ENCODE peak calls at places on chromosomes 4 and X, in five cellular contexts. N is IMR-90, Q is H1, X is A549, T is K562. F is an unnamed sample.

GRCh38 chr4:54062392-54062791 is 2.0 kb downstream of the CHIC2 start:
- DNase-seq in N (no peak), X (no peak), Q (no peak), T (no peak), F (no peak)

GRCh38 chr4:39713691-39714090 is 15.8 kb downstream of the UBE2K start:
- DNase-seq in X (no peak), Q (no peak), T (no peak), N (peak), F (no peak)

GRCh38 chr4:85555210-85555609 is 80.3 kb downstream of the ARHGAP24 start:
- DNase-seq in T (no peak), Q (no peak), X (no peak), N (no peak), F (no peak)

GRCh38 chrX:43813319-43813718 is 68.9 kb downstream of the MAOB start:
- DNase-seq in N (no peak), Q (no peak), X (no peak), T (no peak), F (no peak)

GRCh38 chrX:66731398-66731797 is 92.5 kb upstream of the EDA2R start:
- DNase-seq in N (peak), X (peak), T (peak), Q (no peak), F (peak)

GRCh38 chr4:103375278-103375677 is 177.1 kb upstream of the CENPE start:
- DNase-seq in T (no peak), X (no peak), N (peak), Q (no peak), F (no peak)

GRCh38 chrX:42748067-42748850 is 29.7 kb downstream of the PPP1R2C start:
- DNase-seq in T (no peak), Q (no peak), X (no peak), N (peak), F (no peak)

GRCh38 chrX:10221651-10222050 is 64.9 kb downstream of the CLCN4 start:
- DNase-seq in T (no peak), N (no peak), Q (no peak), X (no peak), F (no peak)

GRCh38 chr4:156100651-156101050 is 147.0 kb upstream of the CTSO start:
- DNase-seq in T (no peak), X (no peak), Q (no peak), N (peak), F (no peak)

GRCh38 chrX:50483283-50483682 is 12.7 kb upstream of the DGKK start:
- DNase-seq in Q (no peak), N (no peak), T (no peak), X (no peak), F (no peak)

GRCh38 chr4:81314196-81314896 is 99.3 kb upstream of the PRKG2 start:
- DNase-seq in N (peak), Q (no peak), X (no peak), T (no peak), F (no peak)

GRCh38 chr4:6005175-6005574 is 13.1 kb downstream of the C4orf50 start:
- DNase-seq in T (no peak), N (no peak), Q (no peak), X (no peak), F (no peak)

GRCh38 chrX:133985164-133986007 is at the start of gene GPC3:
- DNase-seq in X (peak), N (peak), Q (peak), T (peak), F (peak)

GRCh38 chrX:47611926-47612325 is 7.7 kb downstream of the SYN1 start:
- DNase-seq in Q (no peak), N (no peak), T (no peak), X (no peak), F (no peak)

GRCh38 chr4:6469144-6469543 is 3.3 kb downstream of the PPP2R2C start:
- DNase-seq in X (no peak), T (no peak), Q (no peak), N (no peak), F (no peak)

GRCh38 chrX:65667503-65668355 is at the start of gene MSN:
- DNase-seq in T (peak), N (peak), X (peak), Q (no peak), F (no peak)

GRCh38 chr4:185421366-185422124 is 4.2 kb downstream of the UFSP2 start:
- DNase-seq in N (peak), X (no peak), Q (no peak), T (no peak), F (no peak)

GRCh38 chrX:153934473-153935325 is at the start of gene NAA10:
- DNase-seq in X (peak), Q (no peak), N (peak), T (peak), F (peak)

GRCh38 chrX:24396236-24396929 is 35.9 kb downstream of the SUPT20HL1 start:
- DNase-seq in Q (no peak), N (peak), X (no peak), T (no peak), F (no peak)

GRCh38 chrX:106684207-106684606 is 42.3 kb upstream of the RNF128 start:
- DNase-seq in X (no peak), T (no peak), N (no peak), Q (no peak), F (no peak)

GRCh38 chr4:118356731-118357130 is 3.9 kb upstream of the PRSS12 start:
- DNase-seq in X (no peak), N (peak), T (no peak), Q (no peak), F (no peak)

GRCh38 chrX:81263067-81263466 is 61.2 kb downstream of the SH3BGRL start:
- DNase-seq in Q (no peak), X (no peak), T (no peak), N (no peak), F (no peak)

GRCh38 chrX:47797084-47797483 is 39.6 kb upstream of the ZNF81 start:
- DNase-seq in X (no peak), T (no peak), Q (no peak), N (no peak), F (no peak)

GRCh38 chr4:171983935-171984805 is 171.0 kb downstream of the GALNTL6 start:
- DNase-seq in N (no peak), Q (no peak), T (no peak), X (no peak), F (no peak)

GRCh38 chrX:53128097-53128749 is 34.3 kb downstream of the KANTR start:
- DNase-seq in Q (no peak), T (no peak), X (no peak), N (peak), F (no peak)

GRCh38 chrX:153726286-153727107 is 1.8 kb downstream of the ABCD1 start:
- DNase-seq in T (peak), N (peak), X (no peak), Q (peak), F (peak)

GRCh38 chr4:176964116-176964691 is 171.5 kb upstream of the VEGFC start:
- DNase-seq in Q (no peak), T (no peak), N (no peak), X (no peak), F (no peak)

GRCh38 chrX:7170903-7171302 is 22.9 kb upstream of the PUDP start:
- DNase-seq in X (no peak), N (no peak), Q (no peak), T (peak), F (peak)

GRCh38 chr4:163542275-163542674 is 47.8 kb downstream of the TMA16 start:
- DNase-seq in N (peak), Q (no peak), X (no peak), T (no peak), F (no peak)

GRCh38 chrX:39762266-39762841 is 335.4 kb downstream of the BCOR start:
- DNase-seq in N (peak), Q (no peak), T (no peak), X (no peak), F (no peak)

GRCh38 chrX:39813631-39814246 is 284.0 kb downstream of the BCOR start:
- DNase-seq in N (peak), X (no peak), T (no peak), Q (no peak), F (no peak)

GRCh38 chr4:173231916-173232315 is 63.3 kb downstream of the GALNT7 start:
- DNase-seq in T (peak), N (peak), Q (no peak), X (no peak), F (no peak)

GRCh38 chr4:108313546-108314339 is 145.0 kb upstream of the LEF1 start:
- DNase-seq in T (no peak), X (no peak), N (no peak), Q (no peak), F (no peak)

GRCh38 chr4:184384810-184385557 is 89.4 kb downstream of the IRF2 start:
- DNase-seq in N (peak), T (no peak), X (no peak), Q (no peak), F (no peak)
- H3K27ac ChIP-seq in N (peak), T (peak), X (peak), Q (peak), F (peak)

GRCh38 chr4:38367642-38368189 is 296.3 kb upstream of the KLF3 start:
- DNase-seq in Q (no peak), T (no peak), N (no peak), X (no peak), F (peak)

GRCh38 chr4:38366997-38367396 is 297.0 kb upstream of the KLF3 start:
- DNase-seq in Q (no peak), N (no peak), X (no peak), T (no peak), F (no peak)

GRCh38 chr4:38365748-38366310 is 298.2 kb upstream of the KLF3 start:
- DNase-seq in N (no peak), Q (no peak), T (no peak), X (no peak), F (peak)

GRCh38 chr4:38365261-38365660 is 298.7 kb upstream of the KLF3 start:
- DNase-seq in N (no peak), T (no peak), Q (no peak), X (no peak), F (no peak)

DNA sequence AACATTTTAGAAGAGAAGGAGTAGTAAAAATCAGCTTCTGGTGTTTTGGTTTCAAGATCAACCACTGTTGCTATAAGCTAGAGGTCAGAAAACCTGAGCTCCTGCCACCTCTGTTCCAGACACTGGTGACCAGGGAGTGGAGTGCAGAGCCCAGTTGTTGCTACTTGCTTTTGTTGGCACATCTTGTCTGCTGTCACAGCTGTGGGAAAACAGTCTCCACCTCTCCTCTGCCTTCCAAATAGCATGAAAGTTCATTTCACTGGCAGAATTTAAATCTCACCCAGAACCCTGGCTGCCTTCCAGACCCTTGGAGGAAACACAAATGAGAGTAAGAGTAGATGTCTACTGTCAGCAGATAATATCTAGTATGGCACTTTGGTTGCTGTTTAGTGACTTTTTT is 297.5 kb upstream of the KLF3 start:
- DNase-seq in N (no peak), T (no peak), X (no peak), Q (no peak), F (no peak)
- TF ChIP-seq MAFK in N (no peak), T (no peak), X (no peak), Q (no peak), F (no peak)

GRCh38 chr4:2934813-2935761 is 28.1 kb downstream of the NOP14 start:
- DNase-seq in N (peak), Q (peak), T (no peak), X (peak), F (peak)

GRCh38 chr4:2934077-2934812 is 29.0 kb downstream of the NOP14 start:
- DNase-seq in T (peak), Q (no peak), N (peak), X (peak), F (no peak)

GRCh38 chr4:2932561-2932950 is 30.6 kb downstream of the NOP14 start:
- DNase-seq in X (no peak), N (no peak), Q (no peak), T (no peak), F (no peak)

GRCh38 chr4:2932951-2933565 is 30.1 kb downstream of the NOP14 start:
- DNase-seq in N (no peak), T (no peak), Q (no peak), X (no peak), F (no peak)

DNA sequence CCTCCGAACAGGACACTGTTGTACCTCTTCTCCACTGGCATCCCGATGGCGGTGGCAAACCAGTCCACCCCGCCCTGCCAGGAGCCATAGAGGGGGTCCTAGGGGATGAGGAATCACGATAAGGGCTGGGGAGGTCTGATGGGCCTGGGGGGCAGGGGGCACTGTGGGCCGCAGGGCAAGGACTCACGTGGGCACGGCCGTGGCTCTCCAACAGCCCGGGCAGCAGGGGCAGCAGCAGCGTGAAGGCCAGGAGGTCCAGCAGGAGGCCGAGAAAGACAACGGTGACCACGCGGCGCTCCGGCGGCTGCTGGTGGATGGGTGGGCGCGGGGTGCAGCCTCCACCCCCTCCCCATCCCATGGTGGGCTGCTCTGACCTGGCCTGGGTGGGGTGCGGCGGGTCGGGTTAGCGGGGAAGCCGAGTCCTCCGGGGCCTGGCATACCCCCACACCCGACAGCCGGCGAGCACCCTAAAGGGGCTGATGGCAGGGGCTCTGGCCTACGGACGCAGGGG is 29.6 kb downstream of the NOP14 start:
- DNase-seq in T (no peak), Q (no peak), X (no peak), N (no peak), F (no peak)
- H3K27ac ChIP-seq in T (peak), Q (no peak), X (peak), N (peak), F (no peak)

GRCh38 chr4:73704314-73705055 is 35.9 kb upstream of the CXCL8 start:
- DNase-seq in X (peak), N (peak), T (peak), Q (no peak), F (peak)
- TF ChIP-seq MAFK in X (peak), N (peak), T (peak), Q (no peak), F (no peak)

GRCh38 chr4:169266081-169266480 is 4.7 kb downstream of the SH3RF1 start:
- DNase-seq in T (no peak), N (no peak), Q (no peak), X (no peak), F (no peak)

GRCh38 chr4:169267070-169267469 is 3.7 kb downstream of the SH3RF1 start:
- DNase-seq in Q (no peak), T (no peak), X (no peak), N (no peak), F (no peak)

GRCh38 chr4:169260217-169260866 is 10.4 kb downstream of the SH3RF1 start:
- DNase-seq in N (no peak), Q (no peak), T (no peak), X (no peak), F (no peak)

GRCh38 chr4:169266661-169267060 is 4.1 kb downstream of the SH3RF1 start:
- DNase-seq in Q (no peak), N (no peak), T (no peak), X (no peak), F (no peak)

GRCh38 chr4:169263791-169264392 is 6.9 kb downstream of the SH3RF1 start:
- DNase-seq in N (no peak), Q (no peak), X (no peak), T (no peak), F (no peak)
- H3K27ac ChIP-seq in N (no peak), Q (no peak), X (peak), T (no peak), F (no peak)

GRCh38 chr4:113336556-113336955 is 287.1 kb downstream of the ANK2 start:
- DNase-seq in T (no peak), N (no peak), Q (no peak), X (no peak), F (no peak)
- TF ChIP-seq MAFK in T (no peak), N (no peak), Q (no peak), X (no peak), F (no peak)

GRCh38 chr4:153766758-153767157 is 6.9 kb upstream of the RNF175 start:
- DNase-seq in N (no peak), T (no peak), Q (no peak), X (no peak), F (no peak)
- H3K27ac ChIP-seq in N (no peak), T (no peak), Q (no peak), X (no peak), F (no peak)

DNA sequence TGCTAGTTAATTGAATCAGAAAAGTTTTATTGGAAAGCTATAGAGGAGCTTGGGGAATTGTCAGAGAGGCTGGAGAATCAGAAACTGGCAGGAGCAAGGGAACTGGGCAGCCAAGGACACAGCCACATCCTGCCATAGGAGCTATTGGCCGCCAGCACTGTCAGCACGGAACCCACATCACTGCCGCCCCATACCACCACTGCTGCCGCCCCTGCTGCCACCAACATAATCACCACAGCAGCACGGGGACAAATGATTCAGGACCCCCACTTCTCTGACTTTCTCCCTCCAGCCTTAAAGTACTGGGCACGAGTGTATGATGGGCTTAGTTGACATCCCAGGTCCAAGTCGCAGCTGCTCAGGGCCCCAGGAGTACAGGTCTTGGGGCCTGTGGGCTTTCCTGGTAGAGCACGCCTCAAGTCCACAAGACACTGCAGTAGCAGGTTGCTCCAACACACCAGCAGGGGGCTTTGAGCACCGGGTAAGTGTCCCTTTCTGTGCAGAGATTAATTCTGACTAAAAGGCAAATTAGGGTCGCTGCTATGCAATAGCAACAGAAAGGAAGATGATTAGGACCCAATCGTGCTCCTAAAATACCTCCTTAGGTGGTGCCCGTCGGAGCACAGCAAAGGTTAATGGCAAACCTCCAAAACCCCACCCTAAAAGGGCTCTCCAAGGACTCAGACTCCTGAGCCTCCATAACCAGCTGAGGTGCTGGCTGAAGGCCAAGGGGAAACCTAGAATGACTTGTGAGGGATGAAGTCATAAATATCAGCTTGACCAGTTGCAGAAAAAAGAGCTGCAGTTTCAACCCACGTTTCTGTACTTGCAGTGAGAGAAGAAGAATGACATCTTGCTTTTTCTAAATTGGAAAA is 6.8 kb downstream of the PJA1 start:
- DNase-seq in T (peak), X (peak), N (peak), Q (no peak), F (peak)
- TF ChIP-seq MAFK in T (no peak), X (no peak), N (no peak), Q (no peak), F (no peak)

GRCh38 chrX:122504026-122504425 is 680.1 kb upstream of the GRIA3 start:
- DNase-seq in T (no peak), Q (no peak), X (no peak), N (no peak), F (no peak)
- H3K27ac ChIP-seq in T (no peak), Q (no peak), X (no peak), N (no peak), F (no peak)

F was measured in HepG2.